ENCODE peak calls at places on chromosomes 11 and 22, in six cellular contexts. One of them, this sample, is unnamed.

GRCh38 chr11:10748241-10748640 is 2.8 kb upstream of the CTR9 start:
- DNase-seq in mesothelial cell of epicardium: no peak
- DNase-seq in body of pancreas: no peak
- DNase-seq in AG09319: no peak
- DNase-seq in upper lobe of right lung: no peak
- DNase-seq in heart left ventricle: no peak
- DNase-seq in this sample: no peak

GRCh38 chr22:37675930-37676571 is 615 bp downstream of the LGALS1 start:
- DNase-seq in mesothelial cell of epicardium: no peak
- DNase-seq in body of pancreas: peak
- DNase-seq in AG09319: no peak
- DNase-seq in upper lobe of right lung: peak
- DNase-seq in heart left ventricle: peak
- DNase-seq in this sample: no peak

GRCh38 chr22:42613869-42614268 is 814 bp downstream of the POLDIP3 start:
- DNase-seq in mesothelial cell of epicardium: no peak
- DNase-seq in body of pancreas: no peak
- DNase-seq in AG09319: no peak
- DNase-seq in upper lobe of right lung: no peak
- DNase-seq in heart left ventricle: no peak
- DNase-seq in this sample: no peak

GRCh38 chr22:37258810-37259472 is 14.9 kb upstream of the RAC2 start:
- DNase-seq in mesothelial cell of epicardium: no peak
- DNase-seq in body of pancreas: no peak
- DNase-seq in AG09319: no peak
- DNase-seq in upper lobe of right lung: peak
- DNase-seq in heart left ventricle: no peak
- DNase-seq in this sample: no peak

GRCh38 chr11:61793084-61793828 is 545 bp downstream of the FEN1 start:
- DNase-seq in mesothelial cell of epicardium: no peak
- DNase-seq in body of pancreas: peak
- DNase-seq in AG09319: no peak
- DNase-seq in upper lobe of right lung: peak
- DNase-seq in heart left ventricle: no peak
- DNase-seq in this sample: no peak

GRCh38 chr11:64263021-64263946 is 12.0 kb downstream of the PLCB3 start:
- DNase-seq in mesothelial cell of epicardium: no peak
- DNase-seq in body of pancreas: no peak
- DNase-seq in AG09319: no peak
- DNase-seq in upper lobe of right lung: peak
- DNase-seq in heart left ventricle: no peak
- DNase-seq in this sample: no peak

GRCh38 chr11:71215372-71215965 is 36.9 kb downstream of the SHANK2 start:
- DNase-seq in mesothelial cell of epicardium: no peak
- DNase-seq in body of pancreas: no peak
- DNase-seq in AG09319: no peak
- DNase-seq in upper lobe of right lung: peak
- DNase-seq in heart left ventricle: no peak
- DNase-seq in this sample: no peak

GRCh38 chr22:40326905-40327735 is 19.2 kb upstream of the ADSL start:
- DNase-seq in mesothelial cell of epicardium: no peak
- DNase-seq in body of pancreas: no peak
- DNase-seq in AG09319: no peak
- DNase-seq in upper lobe of right lung: no peak
- DNase-seq in heart left ventricle: no peak
- DNase-seq in this sample: no peak

GRCh38 chr11:92224394-92225205 is at the start of gene FAT3:
- DNase-seq in mesothelial cell of epicardium: peak
- DNase-seq in body of pancreas: no peak
- DNase-seq in AG09319: no peak
- DNase-seq in upper lobe of right lung: peak
- DNase-seq in heart left ventricle: peak
- DNase-seq in this sample: no peak

GRCh38 chr22:41598081-41598480 is 8.4 kb upstream of the PMM1 start:
- DNase-seq in mesothelial cell of epicardium: no peak
- DNase-seq in body of pancreas: no peak
- DNase-seq in AG09319: no peak
- DNase-seq in upper lobe of right lung: peak
- DNase-seq in heart left ventricle: no peak
- DNase-seq in this sample: no peak

GRCh38 chr11:118620529-118621070 is 13.2 kb downstream of the PHLDB1 start:
- DNase-seq in mesothelial cell of epicardium: no peak
- DNase-seq in body of pancreas: no peak
- DNase-seq in AG09319: no peak
- DNase-seq in upper lobe of right lung: peak
- DNase-seq in heart left ventricle: peak
- DNase-seq in this sample: no peak

GRCh38 chr11:64598797-64599697 is 8.0 kb downstream of the SLC22A12 start:
- DNase-seq in mesothelial cell of epicardium: no peak
- DNase-seq in body of pancreas: no peak
- DNase-seq in AG09319: no peak
- DNase-seq in upper lobe of right lung: no peak
- DNase-seq in heart left ventricle: no peak
- DNase-seq in this sample: no peak

GRCh38 chr11:63837719-63838118 is 1.2 kb upstream of the MARK2 start:
- DNase-seq in mesothelial cell of epicardium: no peak
- DNase-seq in body of pancreas: no peak
- DNase-seq in AG09319: no peak
- DNase-seq in upper lobe of right lung: no peak
- DNase-seq in heart left ventricle: no peak
- DNase-seq in this sample: no peak

GRCh38 chr11:65623177-65623576 is 7.6 kb downstream of the PCNX3 start:
- DNase-seq in mesothelial cell of epicardium: no peak
- DNase-seq in body of pancreas: no peak
- DNase-seq in AG09319: no peak
- DNase-seq in upper lobe of right lung: no peak
- DNase-seq in heart left ventricle: no peak
- DNase-seq in this sample: no peak

GRCh38 chr11:776459-777287 is 614 bp downstream of the GATD1 start:
- DNase-seq in mesothelial cell of epicardium: peak
- DNase-seq in body of pancreas: peak
- DNase-seq in AG09319: no peak
- DNase-seq in upper lobe of right lung: peak
- DNase-seq in heart left ventricle: no peak
- DNase-seq in this sample: peak

GRCh38 chr11:779955-780532 is 2.8 kb upstream of the GATD1 start:
- DNase-seq in mesothelial cell of epicardium: no peak
- DNase-seq in body of pancreas: no peak
- DNase-seq in AG09319: no peak
- DNase-seq in upper lobe of right lung: no peak
- DNase-seq in heart left ventricle: no peak
- DNase-seq in this sample: no peak

GRCh38 chr11:782264-783174 is 5.2 kb upstream of the GATD1 start:
- DNase-seq in mesothelial cell of epicardium: no peak
- DNase-seq in body of pancreas: no peak
- DNase-seq in AG09319: no peak
- DNase-seq in upper lobe of right lung: no peak
- DNase-seq in heart left ventricle: no peak
- DNase-seq in this sample: no peak

GRCh38 chr11:777288-778255 is at the start of gene GATD1:
- DNase-seq in mesothelial cell of epicardium: peak
- DNase-seq in body of pancreas: peak
- DNase-seq in AG09319: peak
- DNase-seq in upper lobe of right lung: peak
- DNase-seq in heart left ventricle: peak
- DNase-seq in this sample: peak

GRCh38 chr11:779120-779954 is 2.0 kb upstream of the GATD1 start:
- DNase-seq in mesothelial cell of epicardium: no peak
- DNase-seq in body of pancreas: no peak
- DNase-seq in AG09319: no peak
- DNase-seq in upper lobe of right lung: peak
- DNase-seq in heart left ventricle: no peak
- DNase-seq in this sample: no peak
- TF ChIP-seq CTCF in mesothelial cell of epicardium: no peak
- TF ChIP-seq CTCF in body of pancreas: no peak
- TF ChIP-seq CTCF in AG09319: no peak
- TF ChIP-seq CTCF in upper lobe of right lung: no peak
- TF ChIP-seq CTCF in heart left ventricle: no peak
- TF ChIP-seq CTCF in this sample: no peak

GRCh38 chr11:128421577-128421976 is 165.8 kb downstream of the ETS1 start:
- DNase-seq in mesothelial cell of epicardium: no peak
- DNase-seq in body of pancreas: no peak
- DNase-seq in AG09319: no peak
- DNase-seq in upper lobe of right lung: no peak
- DNase-seq in heart left ventricle: no peak
- DNase-seq in this sample: no peak
- TF ChIP-seq CTCF in mesothelial cell of epicardium: no peak
- TF ChIP-seq CTCF in body of pancreas: no peak
- TF ChIP-seq CTCF in AG09319: no peak
- TF ChIP-seq CTCF in upper lobe of right lung: no peak
- TF ChIP-seq CTCF in heart left ventricle: no peak
- TF ChIP-seq CTCF in this sample: no peak

GRCh38 chr11:975824-976223 is 50.2 kb downstream of the AP2A2 start:
- DNase-seq in mesothelial cell of epicardium: no peak
- DNase-seq in body of pancreas: no peak
- DNase-seq in AG09319: no peak
- DNase-seq in upper lobe of right lung: no peak
- DNase-seq in heart left ventricle: no peak
- DNase-seq in this sample: no peak
- TF ChIP-seq CTCF in mesothelial cell of epicardium: no peak
- TF ChIP-seq CTCF in body of pancreas: no peak
- TF ChIP-seq CTCF in AG09319: peak
- TF ChIP-seq CTCF in upper lobe of right lung: peak
- TF ChIP-seq CTCF in heart left ventricle: no peak
- TF ChIP-seq CTCF in this sample: peak

DNA sequence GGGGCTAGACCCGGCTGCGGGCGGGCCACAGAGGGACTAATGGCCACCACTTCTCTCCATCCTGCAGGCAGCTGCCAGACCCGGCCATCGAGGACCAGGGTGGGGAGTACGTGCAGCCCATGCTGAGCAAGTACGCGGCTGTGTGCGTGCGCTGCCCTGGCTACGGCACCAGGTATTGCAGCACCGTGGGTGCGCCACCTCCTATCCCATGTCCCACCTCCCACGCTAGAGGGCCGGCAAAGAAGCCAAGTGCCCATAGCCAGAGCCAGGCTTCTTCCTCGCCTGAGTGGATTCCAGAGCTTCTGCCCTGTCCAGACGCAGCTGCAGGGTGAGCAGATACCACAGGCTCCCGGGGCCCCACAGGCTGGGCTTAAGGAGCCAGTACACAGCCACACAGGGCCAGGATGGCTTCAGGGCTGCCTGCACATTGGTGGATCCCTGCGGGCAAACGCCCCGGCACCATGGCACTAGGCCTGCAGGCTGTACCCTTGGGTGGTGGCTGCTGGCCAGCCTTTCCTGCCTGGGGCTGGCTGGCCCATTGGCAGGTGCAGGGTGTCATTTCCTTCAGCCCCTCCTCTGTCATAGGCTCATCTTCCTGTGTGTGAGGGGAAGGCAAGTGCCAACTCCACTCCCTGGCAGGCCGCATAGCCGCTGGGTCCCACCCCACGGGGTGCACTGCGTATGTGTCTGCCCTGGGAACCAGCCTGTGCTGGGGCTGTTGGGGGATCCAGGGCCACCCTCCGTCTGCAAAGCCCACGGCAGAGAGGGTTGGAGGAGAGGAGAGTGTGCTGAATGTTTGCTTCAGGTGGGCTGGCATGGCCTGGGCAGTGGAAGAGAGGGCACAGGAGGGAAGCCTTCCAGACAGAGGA is 16.5 kb upstream of the DGCR8 start:
- DNase-seq in mesothelial cell of epicardium: no peak
- DNase-seq in body of pancreas: no peak
- DNase-seq in AG09319: no peak
- DNase-seq in upper lobe of right lung: no peak
- DNase-seq in heart left ventricle: no peak
- DNase-seq in this sample: no peak
- TF ChIP-seq CTCF in mesothelial cell of epicardium: no peak
- TF ChIP-seq CTCF in body of pancreas: no peak
- TF ChIP-seq CTCF in AG09319: no peak
- TF ChIP-seq CTCF in upper lobe of right lung: no peak
- TF ChIP-seq CTCF in heart left ventricle: no peak
- TF ChIP-seq CTCF in this sample: no peak

GRCh38 chr11:31640611-31641010 is 131.0 kb downstream of the ELP4 start:
- DNase-seq in mesothelial cell of epicardium: no peak
- DNase-seq in body of pancreas: no peak
- DNase-seq in AG09319: no peak
- DNase-seq in upper lobe of right lung: no peak
- DNase-seq in heart left ventricle: no peak
- DNase-seq in this sample: no peak

GRCh38 chr11:31643831-31644230 is 134.3 kb downstream of the ELP4 start:
- DNase-seq in mesothelial cell of epicardium: no peak
- DNase-seq in body of pancreas: no peak
- DNase-seq in AG09319: no peak
- DNase-seq in upper lobe of right lung: no peak
- DNase-seq in heart left ventricle: no peak
- DNase-seq in this sample: no peak

GRCh38 chr11:31636983-31637382 is 127.4 kb downstream of the ELP4 start:
- DNase-seq in mesothelial cell of epicardium: no peak
- DNase-seq in body of pancreas: no peak
- DNase-seq in AG09319: no peak
- DNase-seq in upper lobe of right lung: no peak
- DNase-seq in heart left ventricle: no peak
- DNase-seq in this sample: no peak

GRCh38 chr11:31645747-31646146 is 136.2 kb downstream of the ELP4 start:
- DNase-seq in mesothelial cell of epicardium: no peak
- DNase-seq in body of pancreas: no peak
- DNase-seq in AG09319: peak
- DNase-seq in upper lobe of right lung: no peak
- DNase-seq in heart left ventricle: no peak
- DNase-seq in this sample: no peak

DNA sequence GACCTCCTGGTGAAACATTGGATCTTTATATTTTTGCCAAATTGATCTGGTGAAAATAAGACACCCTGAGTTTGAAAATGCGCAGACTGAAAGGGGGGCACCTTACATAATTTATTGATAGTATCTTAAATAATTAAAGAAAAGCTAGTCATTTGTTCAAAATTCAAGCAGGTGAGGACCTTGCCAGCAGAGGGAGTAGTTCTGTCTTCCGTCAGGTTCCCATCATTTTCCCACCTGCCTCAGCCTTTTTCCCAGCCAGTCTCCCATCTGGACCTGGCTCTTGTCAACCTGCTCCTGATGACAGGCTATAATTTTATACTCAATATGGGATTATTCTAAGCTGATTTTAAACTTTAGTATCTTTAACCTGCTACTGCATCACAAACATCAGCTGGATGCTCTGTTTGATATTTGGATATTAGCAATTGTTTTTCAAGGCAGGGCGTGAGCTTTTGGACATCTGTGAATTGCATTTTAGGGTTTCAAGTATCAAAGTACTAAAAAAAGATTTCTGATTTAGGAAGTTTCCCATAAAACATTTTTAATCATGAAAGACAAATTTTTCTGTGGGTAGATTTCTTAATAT is 132.0 kb downstream of the ELP4 start:
- DNase-seq in mesothelial cell of epicardium: no peak
- DNase-seq in body of pancreas: peak
- DNase-seq in AG09319: no peak
- DNase-seq in upper lobe of right lung: no peak
- DNase-seq in heart left ventricle: no peak
- DNase-seq in this sample: no peak
- TF ChIP-seq CTCF in mesothelial cell of epicardium: peak
- TF ChIP-seq CTCF in body of pancreas: peak
- TF ChIP-seq CTCF in AG09319: peak
- TF ChIP-seq CTCF in upper lobe of right lung: peak
- TF ChIP-seq CTCF in heart left ventricle: peak
- TF ChIP-seq CTCF in this sample: peak